ENCODE peak calls at places on chromosomes 2 and 18, in ten cellular contexts. E is H7; P is smooth muscle cell of the brain vasculature; G is activated CD4-positive, alpha-beta T cell treated with anti-CD3 and anti-CD28 coated beads, Interleukin-2, amount 50 U/mL, for 24 hours; W is aorta; R is NCI-H146; V is fibroblast of pulmonary artery; Q is T-helper 9 cell; Z is stimulated activated naive CD4-positive, alpha-beta T cell; X is CD8-positive, alpha-beta memory T cell. I is an unnamed sample.

GRCh38 chr2:1774929-1775328 is 30.6 kb upstream of the PXDN start:
- DNase-seq in Q (no peak), P (no peak), V (no peak), W (no peak), X (peak), Z (no peak), G (no peak), E (no peak), R (no peak), I (no peak)

GRCh38 chr2:240292622-240293021 is 142.8 kb upstream of the GPC1 start:
- DNase-seq in G (no peak), W (no peak), Q (no peak), X (no peak), Z (no peak), V (no peak), P (no peak), R (no peak), E (peak), I (no peak)

GRCh38 chr2:136235451-136236418 is 117.8 kb upstream of the CXCR4 start:
- DNase-seq in W (no peak), X (no peak), R (no peak), V (peak), G (no peak), P (no peak), E (no peak), Q (no peak), Z (no peak), I (no peak)

GRCh38 chr2:240156435-240157146 is 16.1 kb upstream of the OTOS start:
- DNase-seq in E (peak), W (peak), V (no peak), Q (no peak), R (no peak), X (peak), Z (no peak), G (no peak), P (no peak), I (no peak)

GRCh38 chr2:63856302-63856600 is 14.6 kb downstream of the UGP2 start:
- DNase-seq in R (no peak), Z (peak), G (peak), V (no peak), Q (peak), X (peak), E (no peak), P (no peak), W (no peak), I (no peak)

GRCh38 chr18:408367-408766 is 92.1 kb downstream of the COLEC12 start:
- DNase-seq in V (no peak), X (no peak), Q (no peak), P (no peak), W (no peak), E (no peak), Z (no peak), R (no peak), G (no peak), I (no peak)

GRCh38 chr18:59021500-59021899 is 118.2 kb upstream of the SEC11C start:
- DNase-seq in X (no peak), G (no peak), V (no peak), P (no peak), Z (no peak), Q (no peak), W (no peak), E (no peak), R (peak), I (no peak)

GRCh38 chr2:35468271-35468670 is 887.3 kb upstream of the CRIM1 start:
- DNase-seq in P (no peak), R (peak), E (no peak), X (no peak), G (no peak), Z (no peak), Q (no peak), W (no peak), V (no peak), I (no peak)

GRCh38 chr2:111636905-111637304 is 247.1 kb downstream of the ANAPC1 start:
- DNase-seq in E (no peak), V (no peak), P (no peak), X (no peak), W (no peak), Z (no peak), Q (no peak), R (no peak), G (no peak), I (no peak)